ENCODE peak calls at places on chromosome 15, in eight cellular contexts. G is AG04450, O is fibroblast of lung, A is omental fat pad, S is fibroblast of pulmonary artery, K is cortex of kidney, B is activated T-cell treated with anti-CD3 and anti-CD28 coated beads for 1 hour, P is NCI-H510A. L is an unnamed sample.

GRCh38 chr15:91182096-91182495 is 82.0 kb downstream of the SV2B start:
- DNase-seq in G (no peak), O (no peak), A (no peak), S (no peak), K (no peak), B (no peak), P (no peak), L (no peak)

GRCh38 chr15:99105516-99106341 is 849 bp downstream of the SYNM start:
- DNase-seq in G (no peak), O (peak; percentile 74), A (no peak), S (peak; percentile 63), K (no peak), B (no peak), P (peak; percentile 3), L (peak; percentile 41)

GRCh38 chr15:44550256-44550655 is 13.3 kb downstream of the EIF3J start:
- DNase-seq in G (no peak), O (peak; percentile 56), A (no peak), S (peak; percentile 67), K (no peak), B (no peak), P (no peak), L (no peak)

GRCh38 chr15:67823371-67824156 is 1.7 kb upstream of the SKOR1 start:
- DNase-seq in G (no peak), O (no peak), A (no peak), S (no peak), K (no peak), B (no peak), P (no peak), L (no peak)

GRCh38 chr15:92069308-92070244 is 216.1 kb downstream of the SLCO3A1 start:
- DNase-seq in G (peak; percentile 27), O (peak; percentile 87), A (no peak), S (peak; percentile 76), K (no peak), B (peak; percentile 20), P (no peak), L (peak; percentile 13)

GRCh38 chr15:88690331-88690730 is 51.5 kb downstream of the ISG20 start:
- DNase-seq in G (no peak), O (no peak), A (no peak), S (no peak), K (no peak), B (no peak), P (no peak), L (no peak)

GRCh38 chr15:56568466-56569167 is 103.7 kb upstream of the MNS1 start:
- DNase-seq in G (no peak), O (no peak), A (no peak), S (no peak), K (no peak), B (no peak), P (no peak), L (no peak)

GRCh38 chr15:41332788-41333527 is at the start of gene NUSAP1:
- DNase-seq in G (no peak), O (no peak), A (no peak), S (no peak), K (no peak), B (no peak), P (peak; percentile 40), L (no peak)

GRCh38 chr15:68814596-68814995 is 6.1 kb downstream of the ANP32A start:
- DNase-seq in G (no peak), O (no peak), A (no peak), S (no peak), K (no peak), B (no peak), P (no peak), L (no peak)

GRCh38 chr15:80523746-80524145 is 119.6 kb downstream of the ARNT2 start:
- DNase-seq in G (no peak), O (peak; percentile 90), A (no peak), S (no peak), K (no peak), B (no peak), P (no peak), L (no peak)

GRCh38 chr15:68829068-68829467 is 8.4 kb upstream of the ANP32A start:
- DNase-seq in G (no peak), O (no peak), A (no peak), S (peak; percentile 26), K (no peak), B (no peak), P (no peak), L (no peak)

GRCh38 chr15:80461370-80462060 is 57.3 kb downstream of the ARNT2 start:
- DNase-seq in G (no peak), O (peak; percentile 61), A (no peak), S (no peak), K (no peak), B (no peak), P (no peak), L (no peak)

GRCh38 chr15:39200586-39200985 is 380.3 kb upstream of the THBS1 start:
- DNase-seq in G (no peak), O (no peak), A (no peak), S (no peak), K (no peak), B (no peak), P (no peak), L (no peak)

GRCh38 chr15:97598353-97598798 is 362.1 kb upstream of the ARRDC4 start:
- DNase-seq in G (no peak), O (no peak), A (no peak), S (no peak), K (no peak), B (no peak), P (no peak), L (no peak)

L was measured in activated T-helper 2 cell treated with anti-CD3 and anti-CD28 coated beads, Interferon-gamma antibody, Interleukin-2, Interleukin-4, amounts not matched to agents 10 μg/mL and 5 μg/mL and 100 μg/mL, durations not matched to agents 14 hours and 24 hours and 36 hours.